ENCODE peak calls at places on chromosome X, in eight cellular contexts. One of them, this sample, is unnamed.

GRCh38 chrX:21952624-21953023 is 12.1 kb downstream of the SMS start:
- DNase-seq in amniotic epithelial cell: no peak
- DNase-seq in posterior vena cava: no peak
- DNase-seq in RPMI8226: no peak
- DNase-seq in HTR-8/SVneo: no peak
- DNase-seq in EL: no peak
- DNase-seq in naive thymus-derived CD8-positive, alpha-beta T cell: no peak
- DNase-seq in NCI-H82: no peak
- DNase-seq in this sample: no peak

GRCh38 chrX:105314468-105314867 is 94.0 kb upstream of the TEX13A start:
- DNase-seq in amniotic epithelial cell: peak; percentile 69
- DNase-seq in posterior vena cava: no peak
- DNase-seq in RPMI8226: no peak
- DNase-seq in HTR-8/SVneo: no peak
- DNase-seq in EL: no peak
- DNase-seq in naive thymus-derived CD8-positive, alpha-beta T cell: no peak
- DNase-seq in NCI-H82: no peak
- DNase-seq in this sample: no peak

GRCh38 chrX:43836435-43837184 is 45.6 kb downstream of the MAOB start:
- DNase-seq in amniotic epithelial cell: peak; percentile 9
- DNase-seq in posterior vena cava: no peak
- DNase-seq in RPMI8226: peak; percentile 11
- DNase-seq in HTR-8/SVneo: no peak
- DNase-seq in EL: peak; percentile 6
- DNase-seq in naive thymus-derived CD8-positive, alpha-beta T cell: no peak
- DNase-seq in NCI-H82: peak; percentile 26
- DNase-seq in this sample: peak; percentile 31

GRCh38 chrX:149365061-149365460 is 140.0 kb downstream of the IDS start:
- DNase-seq in amniotic epithelial cell: peak; percentile 1
- DNase-seq in posterior vena cava: no peak
- DNase-seq in RPMI8226: no peak
- DNase-seq in HTR-8/SVneo: no peak
- DNase-seq in EL: peak; percentile 26
- DNase-seq in naive thymus-derived CD8-positive, alpha-beta T cell: no peak
- DNase-seq in NCI-H82: no peak
- DNase-seq in this sample: no peak

GRCh38 chrX:153469811-153470410 is 465 bp downstream of the HAUS7 start:
- DNase-seq in amniotic epithelial cell: no peak
- DNase-seq in posterior vena cava: no peak
- DNase-seq in RPMI8226: peak; percentile 55
- DNase-seq in HTR-8/SVneo: no peak
- DNase-seq in EL: peak; percentile 31
- DNase-seq in naive thymus-derived CD8-positive, alpha-beta T cell: peak; percentile 43
- DNase-seq in NCI-H82: peak; percentile 55
- DNase-seq in this sample: peak; percentile 51

GRCh38 chrX:154378059-154378798 is 866 bp upstream of the EMD start:
- DNase-seq in amniotic epithelial cell: peak; percentile 35
- DNase-seq in posterior vena cava: no peak
- DNase-seq in RPMI8226: peak; percentile 71
- DNase-seq in HTR-8/SVneo: no peak
- DNase-seq in EL: peak; percentile 66
- DNase-seq in naive thymus-derived CD8-positive, alpha-beta T cell: peak; percentile 53
- DNase-seq in NCI-H82: no peak
- DNase-seq in this sample: no peak

GRCh38 chrX:21355831-21356230 is 18.4 kb upstream of the CNKSR2 start:
- DNase-seq in amniotic epithelial cell: no peak
- DNase-seq in posterior vena cava: no peak
- DNase-seq in RPMI8226: no peak
- DNase-seq in HTR-8/SVneo: no peak
- DNase-seq in EL: no peak
- DNase-seq in naive thymus-derived CD8-positive, alpha-beta T cell: no peak
- DNase-seq in NCI-H82: no peak
- DNase-seq in this sample: no peak

GRCh38 chrX:9644335-9644734 is 121.3 kb downstream of the GPR143 start:
- DNase-seq in amniotic epithelial cell: no peak
- DNase-seq in posterior vena cava: no peak
- DNase-seq in RPMI8226: no peak
- DNase-seq in HTR-8/SVneo: no peak
- DNase-seq in EL: no peak
- DNase-seq in naive thymus-derived CD8-positive, alpha-beta T cell: peak; percentile 61
- DNase-seq in NCI-H82: no peak
- DNase-seq in this sample: no peak

GRCh38 chrX:15151267-15152196 is 118.4 kb downstream of the ASB9 start:
- DNase-seq in amniotic epithelial cell: no peak
- DNase-seq in posterior vena cava: no peak
- DNase-seq in RPMI8226: no peak
- DNase-seq in HTR-8/SVneo: no peak
- DNase-seq in EL: peak; percentile 16
- DNase-seq in naive thymus-derived CD8-positive, alpha-beta T cell: no peak
- DNase-seq in NCI-H82: peak; percentile 2
- DNase-seq in this sample: peak; percentile 8

GRCh38 chrX:111646515-111646914 is 34.5 kb upstream of the ALG13 start:
- DNase-seq in amniotic epithelial cell: peak; percentile 27
- DNase-seq in posterior vena cava: no peak
- DNase-seq in RPMI8226: no peak
- DNase-seq in HTR-8/SVneo: no peak
- DNase-seq in EL: no peak
- DNase-seq in naive thymus-derived CD8-positive, alpha-beta T cell: no peak
- DNase-seq in NCI-H82: no peak
- DNase-seq in this sample: no peak

GRCh38 chrX:7996414-7996813 is 69.2 kb upstream of the PNPLA4 start:
- DNase-seq in amniotic epithelial cell: peak; percentile 20
- DNase-seq in posterior vena cava: no peak
- DNase-seq in RPMI8226: peak; percentile 31
- DNase-seq in HTR-8/SVneo: no peak
- DNase-seq in EL: peak; percentile 18
- DNase-seq in naive thymus-derived CD8-positive, alpha-beta T cell: peak; percentile 1
- DNase-seq in NCI-H82: peak; percentile 65
- DNase-seq in this sample: peak; percentile 46

GRCh38 chrX:2828404-2829065 is at the start of gene GYG2:
- DNase-seq in amniotic epithelial cell: peak; percentile 66
- DNase-seq in posterior vena cava: no peak
- DNase-seq in RPMI8226: no peak
- DNase-seq in HTR-8/SVneo: no peak
- DNase-seq in EL: peak; percentile 12
- DNase-seq in naive thymus-derived CD8-positive, alpha-beta T cell: no peak
- DNase-seq in NCI-H82: peak; percentile 69
- DNase-seq in this sample: no peak

GRCh38 chrX:107775734-107776511 is at the start of gene TSC22D3:
- DNase-seq in amniotic epithelial cell: peak; percentile 70
- DNase-seq in posterior vena cava: peak; percentile 94
- DNase-seq in RPMI8226: peak; percentile 83
- DNase-seq in HTR-8/SVneo: peak; percentile 21
- DNase-seq in EL: peak; percentile 64
- DNase-seq in naive thymus-derived CD8-positive, alpha-beta T cell: peak; percentile 63
- DNase-seq in NCI-H82: peak; percentile 78
- DNase-seq in this sample: peak; percentile 22

GRCh38 chrX:15447985-15448639 is 45.0 kb downstream of the PIR start:
- DNase-seq in amniotic epithelial cell: peak; percentile 7
- DNase-seq in posterior vena cava: no peak
- DNase-seq in RPMI8226: no peak
- DNase-seq in HTR-8/SVneo: no peak
- DNase-seq in EL: peak; percentile 47
- DNase-seq in naive thymus-derived CD8-positive, alpha-beta T cell: no peak
- DNase-seq in NCI-H82: peak; percentile 10
- DNase-seq in this sample: no peak

GRCh38 chrX:21741869-21742701 is 15.8 kb downstream of the SMPX start:
- DNase-seq in amniotic epithelial cell: peak; percentile 83
- DNase-seq in posterior vena cava: no peak
- DNase-seq in RPMI8226: no peak
- DNase-seq in HTR-8/SVneo: no peak
- DNase-seq in EL: no peak
- DNase-seq in naive thymus-derived CD8-positive, alpha-beta T cell: no peak
- DNase-seq in NCI-H82: peak; percentile 82
- DNase-seq in this sample: no peak

GRCh38 chrX:129403974-129404669 is 119.2 kb downstream of the SMARCA1 start:
- DNase-seq in amniotic epithelial cell: peak; percentile 1
- DNase-seq in posterior vena cava: no peak
- DNase-seq in RPMI8226: no peak
- DNase-seq in HTR-8/SVneo: no peak
- DNase-seq in EL: no peak
- DNase-seq in naive thymus-derived CD8-positive, alpha-beta T cell: no peak
- DNase-seq in NCI-H82: no peak
- DNase-seq in this sample: no peak

GRCh38 chrX:48046846-48047245 is 24.6 kb downstream of the ZNF630 start:
- DNase-seq in amniotic epithelial cell: no peak
- DNase-seq in posterior vena cava: no peak
- DNase-seq in RPMI8226: no peak
- DNase-seq in HTR-8/SVneo: no peak
- DNase-seq in EL: no peak
- DNase-seq in naive thymus-derived CD8-positive, alpha-beta T cell: no peak
- DNase-seq in NCI-H82: no peak
- DNase-seq in this sample: no peak

GRCh38 chrX:50812995-50813842 is 775 bp downstream of the SHROOM4 start:
- DNase-seq in amniotic epithelial cell: peak; percentile 47
- DNase-seq in posterior vena cava: peak; percentile 84
- DNase-seq in RPMI8226: no peak
- DNase-seq in HTR-8/SVneo: no peak
- DNase-seq in EL: peak; percentile 17
- DNase-seq in naive thymus-derived CD8-positive, alpha-beta T cell: no peak
- DNase-seq in NCI-H82: no peak
- DNase-seq in this sample: no peak

GRCh38 chrX:135596495-135596894 is 76.0 kb downstream of the INTS6L start:
- DNase-seq in amniotic epithelial cell: peak; percentile 10
- DNase-seq in posterior vena cava: no peak
- DNase-seq in RPMI8226: peak; percentile 65
- DNase-seq in HTR-8/SVneo: peak; percentile 1
- DNase-seq in EL: peak; percentile 41
- DNase-seq in naive thymus-derived CD8-positive, alpha-beta T cell: peak; percentile 3
- DNase-seq in NCI-H82: peak; percentile 85
- DNase-seq in this sample: peak; percentile 62

GRCh38 chrX:110032534-110033161 is 29.7 kb downstream of the TMEM164 start:
- DNase-seq in amniotic epithelial cell: no peak
- DNase-seq in posterior vena cava: no peak
- DNase-seq in RPMI8226: no peak
- DNase-seq in HTR-8/SVneo: no peak
- DNase-seq in EL: no peak
- DNase-seq in naive thymus-derived CD8-positive, alpha-beta T cell: no peak
- DNase-seq in NCI-H82: no peak
- DNase-seq in this sample: no peak

GRCh38 chrX:68286076-68286475 is 147.2 kb downstream of the OPHN1 start:
- DNase-seq in amniotic epithelial cell: peak; percentile 74
- DNase-seq in posterior vena cava: no peak
- DNase-seq in RPMI8226: no peak
- DNase-seq in HTR-8/SVneo: no peak
- DNase-seq in EL: no peak
- DNase-seq in naive thymus-derived CD8-positive, alpha-beta T cell: no peak
- DNase-seq in NCI-H82: no peak
- DNase-seq in this sample: no peak

GRCh38 chrX:46130246-46130645 is 415.0 kb downstream of the ZNF674 start:
- DNase-seq in amniotic epithelial cell: no peak
- DNase-seq in posterior vena cava: no peak
- DNase-seq in RPMI8226: no peak
- DNase-seq in HTR-8/SVneo: no peak
- DNase-seq in EL: no peak
- DNase-seq in naive thymus-derived CD8-positive, alpha-beta T cell: no peak
- DNase-seq in NCI-H82: peak; percentile 81
- DNase-seq in this sample: no peak

GRCh38 chrX:36019164-36019563 is 99.6 kb downstream of the CFAP47 start:
- DNase-seq in amniotic epithelial cell: no peak
- DNase-seq in posterior vena cava: no peak
- DNase-seq in RPMI8226: no peak
- DNase-seq in HTR-8/SVneo: no peak
- DNase-seq in EL: no peak
- DNase-seq in naive thymus-derived CD8-positive, alpha-beta T cell: no peak
- DNase-seq in NCI-H82: peak; percentile 27
- DNase-seq in this sample: no peak

GRCh38 chrX:17226736-17227135 is 148.3 kb upstream of the NHS start:
- DNase-seq in amniotic epithelial cell: no peak
- DNase-seq in posterior vena cava: no peak
- DNase-seq in RPMI8226: no peak
- DNase-seq in HTR-8/SVneo: no peak
- DNase-seq in EL: no peak
- DNase-seq in naive thymus-derived CD8-positive, alpha-beta T cell: no peak
- DNase-seq in NCI-H82: no peak
- DNase-seq in this sample: no peak

GRCh38 chrX:14591976-14592375 is 62.6 kb downstream of the GLRA2 start:
- DNase-seq in amniotic epithelial cell: no peak
- DNase-seq in posterior vena cava: no peak
- DNase-seq in RPMI8226: no peak
- DNase-seq in HTR-8/SVneo: no peak
- DNase-seq in EL: peak; percentile 25
- DNase-seq in naive thymus-derived CD8-positive, alpha-beta T cell: no peak
- DNase-seq in NCI-H82: no peak
- DNase-seq in this sample: no peak

GRCh38 chrX:81174286-81174685 is 27.4 kb downstream of the HMGN5 start:
- DNase-seq in amniotic epithelial cell: peak; percentile 14
- DNase-seq in posterior vena cava: no peak
- DNase-seq in RPMI8226: no peak
- DNase-seq in HTR-8/SVneo: no peak
- DNase-seq in EL: peak; percentile 6
- DNase-seq in naive thymus-derived CD8-positive, alpha-beta T cell: no peak
- DNase-seq in NCI-H82: peak; percentile 50
- DNase-seq in this sample: peak; percentile 44

GRCh38 chrX:69991685-69992084 is 58.1 kb downstream of the AWAT2 start:
- DNase-seq in amniotic epithelial cell: no peak
- DNase-seq in posterior vena cava: no peak
- DNase-seq in RPMI8226: no peak
- DNase-seq in HTR-8/SVneo: no peak
- DNase-seq in EL: no peak
- DNase-seq in naive thymus-derived CD8-positive, alpha-beta T cell: no peak
- DNase-seq in NCI-H82: peak; percentile 58
- DNase-seq in this sample: no peak

GRCh38 chrX:51608766-51609165 is 9.9 kb downstream of the CENPVL3 start:
- DNase-seq in amniotic epithelial cell: peak; percentile 19
- DNase-seq in posterior vena cava: no peak
- DNase-seq in RPMI8226: no peak
- DNase-seq in HTR-8/SVneo: no peak
- DNase-seq in EL: peak; percentile 10
- DNase-seq in naive thymus-derived CD8-positive, alpha-beta T cell: no peak
- DNase-seq in NCI-H82: no peak
- DNase-seq in this sample: no peak

GRCh38 chrX:77597090-77597489 is 149.9 kb downstream of the FGF16 start:
- DNase-seq in amniotic epithelial cell: peak; percentile 50
- DNase-seq in posterior vena cava: no peak
- DNase-seq in RPMI8226: no peak
- DNase-seq in HTR-8/SVneo: peak; percentile 6
- DNase-seq in EL: peak; percentile 39
- DNase-seq in naive thymus-derived CD8-positive, alpha-beta T cell: no peak
- DNase-seq in NCI-H82: no peak
- DNase-seq in this sample: peak; percentile 2

GRCh38 chrX:110675866-110676265 is 119.8 kb downstream of the CHRDL1 start:
- DNase-seq in amniotic epithelial cell: no peak
- DNase-seq in posterior vena cava: no peak
- DNase-seq in RPMI8226: no peak
- DNase-seq in HTR-8/SVneo: no peak
- DNase-seq in EL: no peak
- DNase-seq in naive thymus-derived CD8-positive, alpha-beta T cell: no peak
- DNase-seq in NCI-H82: no peak
- DNase-seq in this sample: no peak

GRCh38 chrX:21996872-21997271 is 35.3 kb upstream of the PHEX start:
- DNase-seq in amniotic epithelial cell: peak; percentile 86
- DNase-seq in posterior vena cava: no peak
- DNase-seq in RPMI8226: no peak
- DNase-seq in HTR-8/SVneo: peak; percentile 23
- DNase-seq in EL: peak; percentile 45
- DNase-seq in naive thymus-derived CD8-positive, alpha-beta T cell: no peak
- DNase-seq in NCI-H82: no peak
- DNase-seq in this sample: no peak